ENCODE peak calls at places on chromosomes 13 and 19, in six cellular contexts. D, U, T, A, E and N are unnamed samples.

GRCh38 chr19:30906871-30907270 is 442.4 kb downstream of the TSHZ3 start:
- DNase-seq in D (no peak), U (no peak), T (no peak), A (no peak), E (no peak), N (no peak)

GRCh38 chr19:49997709-49998108 is 27.5 kb downstream of the VRK3 start:
- DNase-seq in D (no peak), U (no peak), T (peak), A (no peak), E (peak), N (peak)

GRCh38 chr19:12779162-12779993 is 4.0 kb upstream of the HOOK2 start:
- DNase-seq in D (no peak), U (peak), T (peak), A (peak), E (no peak), N (peak)

GRCh38 chr13:84902243-84902642 is 897.0 kb downstream of the SLITRK6 start:
- DNase-seq in D (no peak), U (no peak), T (no peak), A (no peak), E (no peak), N (peak)

GRCh38 chr13:43805071-43805468 is 18.3 kb upstream of the ENOX1 start:
- DNase-seq in D (no peak), U (no peak), T (no peak), A (no peak), E (peak), N (no peak)

GRCh38 chr13:22187329-22187728 is 516.5 kb downstream of the FGF9 start:
- DNase-seq in D (no peak), U (no peak), T (no peak), A (no peak), E (no peak), N (no peak)

GRCh38 chr19:48123907-48124675 is 13.5 kb upstream of the PLA2G4C start:
- DNase-seq in D (no peak), U (no peak), T (peak), A (no peak), E (peak), N (no peak)

GRCh38 chr19:54014920-54015560 is 23.6 kb downstream of the CACNG6 start:
- DNase-seq in D (no peak), U (no peak), T (no peak), A (no peak), E (no peak), N (no peak)

GRCh38 chr19:1521636-1522035 is 2.2 kb upstream of the PLK5 start:
- DNase-seq in D (no peak), U (no peak), T (no peak), A (no peak), E (no peak), N (no peak)

GRCh38 chr19:33497778-33498175 is 23.8 kb downstream of the PEPD start:
- DNase-seq in D (no peak), U (no peak), T (no peak), A (no peak), E (no peak), N (no peak)

GRCh38 chr13:59012731-59013130 is 1151.0 kb downstream of the DIAPH3 start:
- DNase-seq in D (no peak), U (no peak), T (no peak), A (no peak), E (no peak), N (no peak)

GRCh38 chr13:43285891-43286602 is 262.7 kb downstream of the DNAJC15 start:
- DNase-seq in D (no peak), U (no peak), T (no peak), A (no peak), E (no peak), N (no peak)

GRCh38 chr13:63700366-63700765 is 2284.7 kb upstream of the PCDH20 start:
- DNase-seq in D (no peak), U (no peak), T (no peak), A (no peak), E (no peak), N (no peak)

GRCh38 chr13:81745391-81745790 is 1404.5 kb upstream of the SPRY2 start:
- DNase-seq in D (no peak), U (no peak), T (no peak), A (no peak), E (no peak), N (no peak)

GRCh38 chr19:35043906-35044305 is 2.4 kb downstream of the HPN start:
- DNase-seq in D (no peak), U (no peak), T (no peak), A (no peak), E (no peak), N (no peak)

GRCh38 chr19:54100560-54100959 is at the start of gene OSCAR:
- DNase-seq in D (no peak), U (no peak), T (no peak), A (no peak), E (no peak), N (no peak)

GRCh38 chr13:28161370-28161769 is 23.0 kb downstream of the PAN3 start:
- DNase-seq in D (no peak), U (no peak), T (peak), A (no peak), E (peak), N (no peak)

GRCh38 chr19:4972509-4973230 is 3.8 kb downstream of the KDM4B start:
- DNase-seq in D (no peak), U (no peak), T (no peak), A (no peak), E (peak), N (no peak)
- H3K4me3 ChIP-seq in D (no peak), U (no peak), T (no peak), A (no peak), E (no peak), N (no peak)

GRCh38 chr19:39145180-39145953 is 19.8 kb downstream of the PAK4 start:
- DNase-seq in D (no peak), U (no peak), T (no peak), A (no peak), E (no peak), N (no peak)

GRCh38 chr19:39146686-39147450 is 21.3 kb downstream of the PAK4 start:
- DNase-seq in D (no peak), U (no peak), T (no peak), A (no peak), E (no peak), N (no peak)

GRCh38 chr19:39142655-39143054 is 17.1 kb downstream of the PAK4 start:
- DNase-seq in D (no peak), U (no peak), T (no peak), A (no peak), E (no peak), N (no peak)

GRCh38 chr19:39146091-39146490 is 20.5 kb downstream of the PAK4 start:
- DNase-seq in D (no peak), U (no peak), T (no peak), A (no peak), E (no peak), N (no peak)

GRCh38 chr19:39144487-39145071 is 19.0 kb downstream of the PAK4 start:
- DNase-seq in D (no peak), U (no peak), T (no peak), A (no peak), E (no peak), N (no peak)
- H3K4me3 ChIP-seq in D (no peak), U (no peak), T (no peak), A (no peak), E (no peak), N (no peak)

DNA sequence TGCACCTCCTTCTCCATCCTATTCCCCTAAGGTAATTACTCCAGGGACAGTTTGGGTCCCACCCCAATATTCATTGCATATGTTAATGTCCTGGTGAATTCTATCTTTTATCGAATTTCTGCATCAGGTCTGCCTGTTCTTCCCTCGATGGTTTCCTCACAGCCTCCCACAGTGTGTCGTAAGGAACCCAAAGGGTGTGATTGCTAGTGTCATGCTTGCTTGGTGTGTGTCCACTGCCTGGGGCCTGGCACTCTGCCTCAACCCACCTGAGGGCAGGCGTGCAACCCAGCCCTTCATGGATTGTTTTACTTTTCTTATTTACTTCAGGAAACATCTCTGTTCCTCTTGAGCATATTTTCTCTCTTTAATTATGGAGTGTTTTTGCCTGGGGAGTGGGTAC is 60.2 kb upstream of the CYSLTR2 start:
- DNase-seq in D (no peak), U (no peak), T (no peak), A (no peak), E (no peak), N (no peak)
- H3K4me3 ChIP-seq in D (no peak), U (no peak), T (no peak), A (no peak), E (no peak), N (no peak)

DNA sequence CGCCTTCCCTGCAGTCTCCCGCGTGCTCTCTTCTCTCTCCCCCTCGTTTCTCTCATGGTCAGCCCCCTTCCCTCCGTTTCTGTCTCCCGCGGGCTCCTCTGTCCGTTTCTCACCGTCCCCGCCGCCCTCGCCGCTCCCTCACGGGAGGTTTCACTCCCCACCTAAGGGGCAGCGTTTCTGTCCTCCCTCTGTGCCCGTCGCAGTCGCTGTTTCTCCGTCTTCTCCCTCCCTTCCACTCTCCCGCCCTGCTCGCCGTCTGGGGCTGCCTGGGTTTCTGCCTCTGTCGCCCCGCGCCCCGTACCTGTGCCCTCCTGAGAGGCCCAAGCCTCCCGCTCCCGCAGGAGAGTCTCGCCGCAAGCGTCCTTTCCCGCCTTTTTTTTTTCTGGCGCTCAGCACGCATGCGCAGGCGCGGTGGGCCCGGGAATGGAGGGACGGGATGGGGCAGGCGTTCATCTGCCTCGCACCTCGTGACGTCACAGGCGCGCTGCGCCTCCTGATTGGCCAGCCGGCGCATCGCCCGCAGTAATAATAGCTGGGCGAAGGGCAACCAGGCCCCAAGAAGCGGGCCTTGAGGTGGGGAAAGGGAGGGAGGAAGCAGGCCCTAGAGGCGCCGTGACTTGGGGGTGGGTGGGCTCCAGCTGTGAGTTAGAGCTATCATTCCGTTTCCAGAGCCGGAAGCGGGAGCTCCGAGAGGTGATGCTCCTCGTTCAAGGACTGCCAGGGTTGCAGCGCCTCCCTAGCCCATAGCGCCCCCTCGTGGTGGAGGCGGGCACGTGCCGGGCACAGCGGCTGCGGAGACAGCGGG is 15.4 kb downstream of the SSC5D start:
- DNase-seq in D (peak), U (peak), T (peak), A (peak), E (peak), N (peak)
- H3K4me3 ChIP-seq in D (peak), U (peak), T (peak), A (peak), E (peak), N (peak)

GRCh38 chr19:41500443-41500842 is 57.5 kb downstream of the ERICH4 start:
- DNase-seq in D (no peak), U (no peak), T (no peak), A (no peak), E (no peak), N (no peak)
- H3K4me3 ChIP-seq in D (peak), U (peak), T (no peak), A (no peak), E (no peak), N (no peak)

DNA sequence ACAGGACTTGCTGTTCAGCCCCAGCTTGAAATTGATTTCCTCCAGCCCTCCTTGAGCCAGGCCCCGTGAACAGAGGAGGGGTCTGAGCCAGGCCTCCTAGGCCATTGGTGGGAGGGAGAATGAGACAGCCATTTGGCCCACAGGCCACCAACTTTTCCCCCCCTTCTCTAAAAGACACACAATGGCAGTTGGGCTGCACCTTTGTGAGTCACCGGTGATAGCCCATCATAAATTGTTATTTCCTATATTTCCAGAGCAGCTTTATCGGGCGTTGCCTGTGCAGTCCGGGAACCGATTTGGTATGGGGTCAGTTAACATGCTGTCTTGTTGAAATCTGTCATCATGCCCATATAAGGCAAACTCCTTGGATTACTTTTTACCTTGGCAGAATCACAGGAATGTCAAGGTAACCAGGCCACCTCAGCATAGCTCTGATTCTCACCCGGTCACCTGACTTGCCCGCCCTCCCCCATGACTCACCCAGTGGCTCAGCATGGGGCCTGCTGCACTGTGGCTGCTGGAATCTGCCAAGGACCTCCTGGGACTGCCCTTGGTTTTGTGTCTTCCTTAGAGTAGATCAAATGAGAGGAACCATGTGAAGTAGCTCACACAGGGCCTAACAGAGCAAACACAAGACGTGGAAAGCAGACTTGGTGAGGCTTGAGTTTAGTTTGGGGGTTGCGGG is 36.1 kb downstream of the ACTN4 start:
- DNase-seq in D (peak), U (peak), T (peak), A (no peak), E (peak), N (no peak)
- H3K4me3 ChIP-seq in D (peak), U (no peak), T (no peak), A (no peak), E (no peak), N (no peak)

GRCh38 chr13:48749144-48749543 is 95.4 kb downstream of the CYSLTR2 start:
- DNase-seq in D (no peak), U (no peak), T (no peak), A (no peak), E (peak), N (no peak)

GRCh38 chr13:48746816-48747215 is 93.1 kb downstream of the CYSLTR2 start:
- DNase-seq in D (no peak), U (no peak), T (no peak), A (no peak), E (no peak), N (no peak)

GRCh38 chr13:48748681-48749080 is 95.0 kb downstream of the CYSLTR2 start:
- DNase-seq in D (no peak), U (no peak), T (no peak), A (no peak), E (no peak), N (no peak)

GRCh38 chr13:48750588-48751383 is 97.1 kb downstream of the CYSLTR2 start:
- DNase-seq in D (no peak), U (peak), T (no peak), A (no peak), E (no peak), N (no peak)

DNA sequence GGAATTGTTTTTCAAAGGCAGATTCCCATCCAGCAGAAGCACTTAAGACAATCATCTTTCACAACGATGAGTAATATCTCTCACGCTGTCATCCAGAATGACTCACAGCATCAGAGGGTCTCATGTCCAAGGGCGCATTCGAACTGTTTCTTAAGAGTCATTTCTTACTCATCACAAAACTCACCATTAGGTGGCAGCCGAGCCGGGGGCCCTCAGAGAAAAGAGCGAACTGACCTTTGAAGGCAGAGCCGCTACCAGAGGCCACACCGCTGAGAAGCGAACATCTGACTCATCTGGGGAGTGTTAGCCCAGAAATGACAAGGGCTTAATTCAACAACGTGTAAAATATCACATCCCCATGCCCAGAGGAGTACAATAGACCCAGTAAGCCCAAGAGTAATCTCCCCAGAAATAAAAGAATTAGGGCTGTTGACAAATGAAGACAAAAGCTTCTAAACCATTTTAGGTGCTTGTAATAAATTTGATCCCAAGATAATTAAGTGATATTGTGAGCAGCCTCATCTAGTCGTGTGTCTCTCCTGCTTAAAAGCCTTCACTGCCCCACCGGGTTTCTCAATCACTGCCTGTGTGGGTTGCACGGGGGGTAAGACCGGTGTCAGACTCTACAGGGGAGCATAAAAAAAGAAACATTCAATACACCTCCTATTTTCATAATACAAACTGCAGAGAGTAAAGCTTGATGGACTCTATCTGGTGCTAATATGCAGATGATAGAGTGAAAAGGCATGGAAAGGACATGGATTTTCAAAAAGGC is 96.2 kb downstream of the CYSLTR2 start:
- DNase-seq in D (peak), U (peak), T (peak), A (peak), E (peak), N (peak)
- H3K4me3 ChIP-seq in D (no peak), U (no peak), T (no peak), A (no peak), E (no peak), N (no peak)